ENCODE peak calls at places on chromosomes 5 and 9, in nine cellular contexts. Y is adrenal gland, I is NB4, F is ovary, A is heart left ventricle, G is tibial nerve, W is uterus, Z is A549, J is H1. P is an unnamed sample.

GRCh38 chr9:136252846-136253245 is 7.2 kb upstream of the QSOX2 start:
- DNase-seq in Y (no peak), I (no peak), F (no peak), A (no peak), G (no peak), W (no peak), Z (no peak), J (no peak), P (no peak)

GRCh38 chr9:73151653-73152382 is at the start of gene ANXA1:
- DNase-seq in Y (no peak), I (peak), F (no peak), A (no peak), G (peak), W (no peak), Z (peak), J (no peak), P (no peak)

GRCh38 chr9:106878081-106878837 is 15.3 kb downstream of the ZNF462 start:
- DNase-seq in Y (no peak), I (no peak), F (no peak), A (no peak), G (no peak), W (no peak), Z (no peak), J (no peak), P (no peak)

GRCh38 chr9:129071526-129072131 is 9.3 kb upstream of the DOLPP1 start:
- DNase-seq in Y (no peak), I (no peak), F (no peak), A (no peak), G (no peak), W (no peak), Z (no peak), J (peak), P (no peak)

GRCh38 chr5:133347039-133347438 is 265.3 kb downstream of the FSTL4 start:
- DNase-seq in Y (no peak), I (no peak), F (no peak), A (no peak), G (no peak), W (no peak), Z (peak), J (no peak), P (no peak)

GRCh38 chr9:135797507-135798302 is 95.7 kb downstream of the KCNT1 start:
- DNase-seq in Y (peak), I (peak), F (no peak), A (peak), G (no peak), W (no peak), Z (peak), J (peak), P (peak)

GRCh38 chr5:1285883-1286291 is 9.0 kb downstream of the TERT start:
- DNase-seq in Y (no peak), I (no peak), F (no peak), A (no peak), G (no peak), W (no peak), Z (no peak), J (no peak), P (no peak)

GRCh38 chr5:141623197-141623596 is 4.4 kb upstream of the DIAPH1 start:
- DNase-seq in Y (no peak), I (peak), F (no peak), A (no peak), G (no peak), W (no peak), Z (no peak), J (no peak), P (no peak)

GRCh38 chr5:168047043-168047668 is 244.3 kb upstream of the WWC1 start:
- DNase-seq in Y (peak), I (peak), F (no peak), A (no peak), G (no peak), W (no peak), Z (peak), J (peak), P (no peak)

GRCh38 chr5:57666582-57666981 is 184.0 kb upstream of the ACTBL2 start:
- DNase-seq in Y (no peak), I (no peak), F (no peak), A (no peak), G (no peak), W (no peak), Z (no peak), J (no peak), P (no peak)

GRCh38 chr9:110351009-110351467 is 13.4 kb upstream of the TXNDC8 start:
- DNase-seq in Y (no peak), I (no peak), F (no peak), A (no peak), G (no peak), W (no peak), Z (peak), J (no peak), P (no peak)

GRCh38 chr5:135913713-135914626 is 18.3 kb upstream of the IL9 start:
- DNase-seq in Y (no peak), I (no peak), F (no peak), A (no peak), G (no peak), W (no peak), Z (no peak), J (no peak), P (no peak)

GRCh38 chr9:126119731-126120130 is 206.9 kb upstream of the MVB12B start:
- DNase-seq in Y (no peak), I (no peak), F (no peak), A (no peak), G (no peak), W (no peak), Z (no peak), J (no peak), P (no peak)

GRCh38 chr5:132526290-132526973 is 16.9 kb downstream of the IL5 start:
- DNase-seq in Y (peak), I (peak), F (peak), A (peak), G (peak), W (peak), Z (peak), J (peak), P (peak)

GRCh38 chr5:179623906-179624741 is 653 bp upstream of the HNRNPH1 start:
- DNase-seq in Y (peak), I (peak), F (peak), A (no peak), G (no peak), W (peak), Z (no peak), J (no peak), P (peak)

GRCh38 chr9:130197888-130198287 is 25.7 kb downstream of the NCS1 start:
- DNase-seq in Y (peak), I (no peak), F (no peak), A (no peak), G (no peak), W (no peak), Z (no peak), J (no peak), P (no peak)

GRCh38 chr5:176175101-176175852 is 62.9 kb upstream of the SIMC1 start:
- DNase-seq in Y (no peak), I (no peak), F (no peak), A (no peak), G (no peak), W (no peak), Z (no peak), J (no peak), P (no peak)

DNA sequence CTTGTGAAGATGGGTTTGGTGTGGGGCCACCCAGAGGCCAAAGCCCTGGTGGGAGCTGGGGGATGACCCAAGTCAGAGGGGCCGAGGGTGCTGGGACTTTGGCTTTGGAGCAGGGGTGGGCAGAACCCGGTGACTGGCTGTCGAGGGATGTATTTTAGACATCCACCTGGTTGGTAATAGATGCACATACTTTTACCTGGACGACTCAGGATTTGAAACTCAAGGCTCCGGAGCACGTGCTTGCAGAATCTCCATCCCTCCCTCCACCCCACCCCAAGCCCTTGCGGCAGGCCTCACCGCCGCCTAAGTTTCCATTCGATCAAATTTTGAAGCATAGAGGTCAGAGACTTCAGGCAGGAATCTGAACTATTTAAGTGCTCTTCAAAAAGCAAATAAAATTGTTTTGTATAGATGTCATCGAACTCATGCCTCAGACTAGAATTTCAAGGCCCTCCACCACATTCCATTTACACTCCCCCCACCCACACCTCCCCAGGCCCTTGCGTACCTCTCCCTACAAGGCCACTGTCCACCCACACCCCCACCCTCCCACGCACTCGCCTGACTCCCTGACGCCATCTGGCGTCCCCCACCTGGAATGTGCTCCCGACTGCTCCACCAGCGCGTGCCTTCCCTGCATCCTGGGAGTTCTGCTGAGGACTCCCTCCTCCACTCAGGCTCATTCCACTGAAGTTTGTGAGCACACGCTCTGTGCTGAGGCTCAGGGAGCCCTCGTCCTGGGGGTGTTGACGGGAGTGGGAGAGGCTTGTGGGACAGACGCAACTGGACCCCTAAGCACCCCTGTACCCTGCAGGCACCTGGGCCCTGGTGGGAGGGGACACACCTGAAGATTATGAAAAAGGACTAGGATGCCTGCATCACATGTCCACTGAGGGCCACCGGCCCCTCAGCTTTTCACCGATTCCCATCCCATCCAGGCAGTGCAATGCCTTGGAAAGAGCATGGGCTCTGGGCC is 56.4 kb upstream of the RPL26L1 start:
- DNase-seq in Y (peak), I (peak), F (peak), A (peak), G (peak), W (peak), Z (peak), J (no peak), P (peak)
- TF ChIP-seq POLR2A in Y (peak), I (no peak), F (no peak), A (no peak), G (no peak), W (no peak), Z (no peak), J (no peak), P (no peak)

DNA sequence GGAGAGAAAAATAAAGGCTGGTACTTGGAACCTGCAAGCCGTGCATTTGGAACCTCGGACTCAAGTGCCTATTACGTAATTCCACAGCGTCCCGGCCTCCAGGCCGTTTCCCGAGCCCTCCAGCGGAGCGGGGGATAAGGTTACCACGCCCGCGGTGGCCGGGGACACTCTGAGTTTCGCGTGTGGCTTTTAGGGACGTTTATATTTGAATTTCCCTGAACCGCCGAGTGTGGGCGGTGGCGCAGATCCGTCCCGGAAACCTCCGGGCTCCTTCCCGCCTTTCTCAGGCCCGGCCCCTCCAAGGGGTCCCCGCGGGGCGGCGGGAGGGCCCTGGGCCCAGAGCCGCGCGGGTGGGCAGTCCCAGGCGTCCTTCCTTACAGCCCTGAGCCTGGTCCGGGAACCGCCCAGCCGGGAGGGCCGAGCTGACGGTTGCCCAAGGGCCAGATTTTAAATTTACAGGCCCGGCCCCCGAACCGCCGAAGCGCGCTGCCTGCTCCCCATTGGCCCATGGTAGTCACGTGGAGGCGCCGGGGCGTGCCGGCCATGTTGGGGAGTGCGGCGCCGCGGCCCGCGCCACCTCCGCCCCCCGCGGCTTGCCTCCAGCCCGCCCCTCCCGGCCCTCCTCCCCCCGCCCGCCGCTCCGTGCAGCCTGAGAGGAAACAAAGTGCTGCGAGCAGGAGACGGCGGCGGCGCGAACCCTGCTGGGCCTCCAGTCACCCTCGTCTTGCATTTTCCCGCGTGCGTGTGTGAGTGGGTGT is at the start of gene LMNB1:
- DNase-seq in Y (peak), I (peak), F (peak), A (peak), G (peak), W (peak), Z (peak), J (peak), P (peak)
- TF ChIP-seq POLR2A in Y (peak), I (peak), F (no peak), A (peak), G (no peak), W (no peak), Z (peak), J (peak), P (peak)

DNA sequence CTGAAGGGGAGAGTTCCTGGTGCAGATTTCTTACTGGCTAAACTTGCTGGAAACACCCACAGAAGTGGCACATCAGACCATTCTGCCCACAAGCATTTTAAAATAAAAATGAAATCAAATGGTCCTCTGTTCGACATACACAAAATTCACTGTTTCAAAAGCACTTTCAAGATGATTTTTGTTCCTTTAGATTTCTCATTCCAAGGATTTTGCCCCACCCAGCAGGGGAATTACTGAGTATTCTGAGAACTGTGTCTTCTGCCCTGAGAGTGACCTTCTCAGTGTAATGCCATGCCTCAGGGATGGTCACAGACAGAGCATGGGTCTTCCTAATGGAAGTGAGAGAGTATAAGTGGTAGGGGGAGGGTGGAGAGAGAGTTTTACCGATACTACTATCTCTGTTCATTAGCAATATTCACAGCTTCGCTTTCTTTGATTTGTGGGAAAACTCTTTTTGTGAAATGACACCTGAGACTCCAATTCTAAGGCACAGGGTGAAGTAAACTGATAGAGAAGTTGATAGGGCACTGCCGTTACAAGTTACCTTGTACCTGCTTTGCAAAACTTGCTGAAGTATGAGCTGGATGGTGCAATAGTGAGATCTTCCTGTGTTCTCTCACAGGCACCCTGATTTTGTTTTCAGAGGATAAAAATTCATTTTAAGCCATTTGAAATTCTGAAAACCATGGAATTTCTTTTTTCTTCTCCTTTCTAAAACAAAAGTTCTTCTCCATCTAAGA is 95.8 kb upstream of the CD180 start:
- DNase-seq in Y (no peak), I (no peak), F (no peak), A (no peak), G (no peak), W (no peak), Z (no peak), J (no peak), P (no peak)
- TF ChIP-seq POLR2A in Y (no peak), I (no peak), F (no peak), A (no peak), G (no peak), W (no peak), Z (no peak), J (no peak), P (no peak)

GRCh38 chr9:95741631-95742030 is 133.9 kb upstream of the ERCC6L2 start:
- DNase-seq in Y (no peak), I (no peak), F (no peak), A (no peak), G (no peak), W (no peak), Z (no peak), J (no peak), P (no peak)
- TF ChIP-seq POLR2A in Y (no peak), I (no peak), F (no peak), A (no peak), G (no peak), W (no peak), Z (no peak), J (no peak), P (no peak)

DNA sequence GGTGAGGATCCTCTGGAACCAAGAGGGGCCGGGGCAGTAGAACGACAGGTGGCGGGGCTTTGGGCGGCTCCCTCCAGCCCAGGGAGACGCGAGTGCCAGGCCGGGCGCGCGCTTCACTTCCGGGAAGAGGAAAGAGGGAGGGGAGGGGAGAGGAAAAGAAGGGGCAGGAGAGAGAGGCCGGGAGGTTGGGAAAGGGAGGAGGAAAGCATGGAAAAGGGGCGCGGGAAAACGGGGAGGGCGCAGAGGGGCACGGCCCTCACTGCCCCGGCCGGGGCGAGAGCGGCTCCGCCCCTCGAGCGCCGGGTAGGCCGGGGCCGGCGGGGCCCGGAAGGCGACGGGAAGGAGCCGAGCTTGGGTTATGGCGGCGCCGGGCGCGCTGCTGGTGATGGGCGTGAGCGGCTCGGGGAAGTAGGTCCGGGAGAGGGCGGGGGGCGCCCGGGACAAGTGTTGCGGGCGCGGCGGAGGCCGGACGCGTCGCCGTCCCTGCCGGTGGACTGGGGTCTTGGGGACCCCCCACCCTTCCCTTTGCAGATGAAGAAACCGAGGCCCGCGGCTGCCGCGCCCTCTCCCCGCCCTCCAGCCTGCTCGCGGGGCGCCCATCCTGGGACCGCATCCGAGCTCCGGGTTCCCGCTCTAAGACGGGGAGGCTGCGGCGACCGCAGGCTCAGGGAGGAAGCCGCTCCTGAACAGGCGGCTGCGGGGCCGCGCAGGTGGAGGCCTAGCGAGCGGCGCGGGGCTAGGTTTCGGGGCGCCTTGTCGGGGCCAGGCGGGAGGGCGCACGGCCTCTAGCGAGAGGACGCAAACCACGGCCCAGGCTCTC is at the start of gene IDNK:
- DNase-seq in Y (peak), I (peak), F (peak), A (peak), G (peak), W (peak), Z (peak), J (no peak), P (peak)
- TF ChIP-seq POLR2A in Y (peak), I (peak), F (no peak), A (peak), G (no peak), W (no peak), Z (peak), J (peak), P (no peak)

DNA sequence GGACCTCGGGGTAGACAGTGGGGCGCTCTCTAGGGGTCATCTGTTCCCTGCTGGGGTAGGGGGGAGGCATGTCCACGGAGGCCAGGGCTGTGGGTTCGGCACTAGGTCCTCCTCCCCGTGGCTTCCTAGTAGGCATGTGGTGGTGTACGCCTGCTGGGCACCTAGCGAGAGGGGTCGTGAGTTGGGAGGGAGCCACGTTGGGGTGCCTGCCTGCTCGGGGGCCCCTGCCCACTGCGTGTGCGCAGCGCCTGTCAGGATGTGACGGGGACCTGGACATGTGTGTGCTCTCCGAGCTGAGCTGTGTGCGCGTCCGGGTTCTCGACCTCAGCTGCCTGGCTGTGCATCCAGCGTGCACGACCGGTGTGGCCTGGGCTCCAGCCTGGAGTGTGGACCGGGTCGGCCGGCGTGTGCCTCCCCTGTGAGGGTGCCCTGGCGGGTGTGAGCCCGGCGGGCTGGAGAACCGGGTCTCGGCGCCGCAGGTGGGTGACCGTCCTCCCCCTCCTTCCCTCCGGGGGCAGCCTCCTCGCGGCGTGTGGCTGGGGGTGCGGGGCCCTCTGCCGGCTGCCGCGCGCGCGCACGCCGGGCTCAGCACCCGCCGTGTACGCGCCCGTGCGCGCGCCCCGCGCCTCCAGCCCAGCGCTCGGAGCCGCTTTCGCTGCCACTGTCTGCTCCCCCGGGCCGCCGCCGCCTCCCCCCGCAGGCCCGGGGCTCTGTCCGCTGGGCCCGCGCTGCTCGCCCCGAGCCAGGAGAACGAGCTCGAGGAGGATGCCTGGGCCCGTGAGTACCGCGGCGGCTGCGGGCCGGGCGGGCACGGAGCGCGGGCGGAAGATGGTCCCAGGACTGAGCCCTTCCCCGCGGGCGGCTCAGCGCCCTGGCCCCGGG is at the start of gene PRR7:
- DNase-seq in Y (peak), I (peak), F (peak), A (peak), G (no peak), W (no peak), Z (peak), J (no peak), P (no peak)
- TF ChIP-seq POLR2A in Y (no peak), I (peak), F (no peak), A (no peak), G (no peak), W (no peak), Z (peak), J (peak), P (no peak)

GRCh38 chr5:172361566-172362238 is 78.1 kb upstream of the UBTD2 start:
- DNase-seq in Y (peak), I (peak), F (no peak), A (no peak), G (peak), W (no peak), Z (peak), J (no peak), P (peak)
- TF ChIP-seq POLR2A in Y (no peak), I (no peak), F (no peak), A (no peak), G (no peak), W (no peak), Z (no peak), J (no peak), P (no peak)